ENCODE peak calls at places on chromosomes 16 and 17, in five cellular contexts. One of them, this sample, is unnamed.

GRCh38 chr17:29977836-29978235 is 36.4 kb downstream of the EFCAB5 start:
- DNase-seq in H1: no peak
- DNase-seq in uterus: no peak
- DNase-seq in ovary: no peak
- DNase-seq in IMR-90: peak; percentile 41
- DNase-seq in this sample: no peak

GRCh38 chr16:3022208-3022696 is 1.5 kb downstream of the HCFC1R1 start:
- DNase-seq in uterus: peak; percentile 95
- DNase-seq in ovary: peak; percentile 94
- DNase-seq in H1: peak; percentile 79
- DNase-seq in IMR-90: peak; percentile 95
- DNase-seq in this sample: peak; percentile 93

GRCh38 chr16:54207837-54208236 is 78.8 kb downstream of the IRX3 start:
- DNase-seq in uterus: no peak
- DNase-seq in ovary: no peak
- DNase-seq in H1: no peak
- DNase-seq in IMR-90: no peak
- DNase-seq in this sample: no peak

GRCh38 chr16:87318158-87318644 is 1.0 kb upstream of the C16orf95 start:
- DNase-seq in ovary: peak; percentile 38
- DNase-seq in H1: no peak
- DNase-seq in IMR-90: peak; percentile 16
- DNase-seq in uterus: no peak
- DNase-seq in this sample: no peak

GRCh38 chr16:81137012-81137335 is 40.8 kb upstream of the GCSH start:
- DNase-seq in uterus: no peak
- DNase-seq in IMR-90: peak; percentile 24
- DNase-seq in ovary: no peak
- DNase-seq in H1: no peak
- DNase-seq in this sample: no peak

GRCh38 chr16:66774981-66775380 is 23.6 kb upstream of the DYNC1LI2 start:
- DNase-seq in ovary: no peak
- DNase-seq in H1: no peak
- DNase-seq in IMR-90: no peak
- DNase-seq in uterus: no peak
- DNase-seq in this sample: no peak

GRCh38 chr17:39229274-39229913 is 3.6 kb upstream of the STAC2 start:
- DNase-seq in ovary: no peak
- DNase-seq in uterus: no peak
- DNase-seq in IMR-90: peak; percentile 37
- DNase-seq in H1: no peak
- DNase-seq in this sample: no peak

GRCh38 chr16:66175580-66175979 is 190.9 kb upstream of the CDH5 start:
- DNase-seq in ovary: no peak
- DNase-seq in H1: no peak
- DNase-seq in IMR-90: no peak
- DNase-seq in uterus: no peak
- DNase-seq in this sample: no peak

GRCh38 chr16:54821731-54822130 is 108.9 kb upstream of the IRX5 start:
- DNase-seq in uterus: no peak
- DNase-seq in IMR-90: no peak
- DNase-seq in H1: no peak
- DNase-seq in ovary: no peak
- DNase-seq in this sample: no peak

GRCh38 chr17:7803981-7804380 is 30.0 kb upstream of the KDM6B start:
- DNase-seq in uterus: no peak
- DNase-seq in H1: no peak
- DNase-seq in ovary: no peak
- DNase-seq in IMR-90: no peak
- DNase-seq in this sample: no peak

GRCh38 chr16:70520612-70521297 is 2.6 kb downstream of the COG4 start:
- DNase-seq in uterus: no peak
- DNase-seq in IMR-90: peak; percentile 74
- DNase-seq in ovary: no peak
- DNase-seq in H1: no peak
- DNase-seq in this sample: no peak

GRCh38 chr17:66348605-66349165 is 46.3 kb downstream of the PRKCA start:
- DNase-seq in IMR-90: peak; percentile 89
- DNase-seq in H1: no peak
- DNase-seq in uterus: peak; percentile 68
- DNase-seq in ovary: no peak
- DNase-seq in this sample: peak; percentile 18

GRCh38 chr16:30843501-30843900 is 50.4 kb downstream of the BCL7C start:
- DNase-seq in H1: no peak
- DNase-seq in uterus: no peak
- DNase-seq in ovary: no peak
- DNase-seq in IMR-90: no peak
- DNase-seq in this sample: no peak

GRCh38 chr16:30896890-30897730 is 696 bp downstream of the CTF1 start:
- DNase-seq in H1: peak; percentile 86
- DNase-seq in ovary: peak; percentile 92
- DNase-seq in uterus: peak; percentile 90
- DNase-seq in IMR-90: peak; percentile 87
- DNase-seq in this sample: peak; percentile 92

GRCh38 chr16:79632289-79632688 is 31.8 kb upstream of the MAF start:
- DNase-seq in IMR-90: no peak
- DNase-seq in uterus: peak; percentile 20
- DNase-seq in ovary: no peak
- DNase-seq in H1: no peak
- DNase-seq in this sample: no peak

GRCh38 chr16:1395444-1396074 is 18.9 kb downstream of the UNKL start:
- DNase-seq in ovary: no peak
- DNase-seq in uterus: no peak
- DNase-seq in H1: no peak
- DNase-seq in IMR-90: no peak
- DNase-seq in this sample: no peak

GRCh38 chr17:45341389-45342158 is 24.8 kb upstream of the MAP3K14 start:
- DNase-seq in ovary: peak; percentile 42
- DNase-seq in uterus: peak; percentile 69
- DNase-seq in IMR-90: peak; percentile 85
- DNase-seq in H1: peak; percentile 90
- DNase-seq in this sample: peak; percentile 33
- TF ChIP-seq POLR2A in ovary: no peak
- TF ChIP-seq POLR2A in uterus: no peak
- TF ChIP-seq POLR2A in IMR-90: no peak
- TF ChIP-seq POLR2A in H1: no peak
- TF ChIP-seq POLR2A in this sample: no peak

GRCh38 chr17:13253746-13254410 is 236.1 kb upstream of the ELAC2 start:
- DNase-seq in IMR-90: no peak
- DNase-seq in ovary: no peak
- DNase-seq in uterus: no peak
- DNase-seq in H1: no peak
- DNase-seq in this sample: no peak

DNA sequence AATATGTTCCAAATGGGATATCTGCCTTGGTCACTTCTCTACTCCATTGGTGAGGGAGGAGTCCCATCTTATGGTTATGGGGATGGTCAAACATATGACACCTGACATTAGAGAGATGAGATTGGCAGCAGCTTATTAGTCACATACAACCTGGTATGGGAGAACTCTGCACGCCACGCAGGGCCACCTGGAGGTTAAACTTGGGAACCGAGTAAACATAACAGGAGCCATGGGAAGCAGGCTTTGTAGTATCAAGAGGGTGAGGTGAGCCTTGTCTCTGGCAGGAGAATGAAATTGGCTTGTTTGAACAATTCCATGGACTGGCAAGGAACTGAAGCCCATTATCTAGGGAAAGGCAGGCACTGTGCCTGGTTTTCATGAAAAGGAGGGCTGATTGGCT is 238.7 kb upstream of the ELAC2 start:
- DNase-seq in IMR-90: no peak
- DNase-seq in H1: no peak
- DNase-seq in ovary: no peak
- DNase-seq in uterus: no peak
- DNase-seq in this sample: no peak
- TF ChIP-seq CTCF in IMR-90: no peak
- TF ChIP-seq CTCF in H1: no peak
- TF ChIP-seq CTCF in ovary: no peak
- TF ChIP-seq CTCF in uterus: no peak
- TF ChIP-seq CTCF in this sample: no peak

GRCh38 chr17:4859816-4860625 is 26.9 kb downstream of the MINK1 start:
- DNase-seq in ovary: no peak
- DNase-seq in uterus: no peak
- DNase-seq in IMR-90: no peak
- DNase-seq in H1: no peak
- DNase-seq in this sample: no peak

GRCh38 chr17:4862720-4863119 is 29.6 kb downstream of the MINK1 start:
- DNase-seq in ovary: no peak
- DNase-seq in H1: no peak
- DNase-seq in uterus: no peak
- DNase-seq in IMR-90: no peak
- DNase-seq in this sample: no peak

GRCh38 chr17:4858880-4859260 is 25.7 kb downstream of the MINK1 start:
- DNase-seq in uterus: peak; percentile 43
- DNase-seq in IMR-90: peak; percentile 27
- DNase-seq in H1: no peak
- DNase-seq in ovary: peak; percentile 55
- DNase-seq in this sample: peak; percentile 11

GRCh38 chr17:4860651-4861050 is 27.5 kb downstream of the MINK1 start:
- DNase-seq in H1: no peak
- DNase-seq in uterus: no peak
- DNase-seq in ovary: no peak
- DNase-seq in IMR-90: no peak
- DNase-seq in this sample: no peak

GRCh38 chr17:4861052-4861451 is 27.9 kb downstream of the MINK1 start:
- DNase-seq in IMR-90: no peak
- DNase-seq in H1: no peak
- DNase-seq in uterus: no peak
- DNase-seq in ovary: no peak
- DNase-seq in this sample: no peak
- H3K27ac ChIP-seq in IMR-90: no peak overlapping the region
- H3K27ac ChIP-seq in H1: no peak overlapping the region
- H3K27ac ChIP-seq in uterus: no peak overlapping the region
- H3K27ac ChIP-seq in ovary: no peak overlapping the region
- H3K27ac ChIP-seq in this sample: no peak overlapping the region

DNA sequence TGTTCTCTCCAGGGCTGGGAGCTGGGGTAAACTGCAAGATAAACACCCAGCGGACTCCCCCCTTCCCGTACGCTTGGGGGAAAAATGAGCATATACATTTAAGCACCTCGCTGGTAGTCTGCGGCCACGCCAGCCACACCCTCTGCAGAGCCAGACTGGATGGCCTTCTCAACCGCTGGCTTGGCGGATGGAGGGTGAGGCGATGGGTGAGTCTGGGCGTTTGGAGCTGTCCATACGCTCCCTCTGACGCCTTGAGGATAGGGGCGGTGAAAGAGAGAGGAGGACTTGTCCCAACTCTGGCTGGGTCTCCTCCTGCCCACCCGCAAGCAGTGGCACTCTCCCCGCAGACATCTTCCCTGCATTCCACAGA is 1.0 kb downstream of the ITGA3 start:
- DNase-seq in ovary: no peak
- DNase-seq in uterus: no peak
- DNase-seq in H1: peak; percentile 63
- DNase-seq in IMR-90: peak; percentile 64
- DNase-seq in this sample: no peak
- TF ChIP-seq POLR2A in ovary: no peak
- TF ChIP-seq POLR2A in uterus: no peak
- TF ChIP-seq POLR2A in H1: no peak
- TF ChIP-seq POLR2A in IMR-90: no peak
- TF ChIP-seq POLR2A in this sample: no peak

This sample was measured in gastrocnemius medialis.